ENCODE peak calls at places on chromosomes 1 and 21, in eight cellular contexts. E is small intestine, M is tibial nerve, Q is foreskin keratinocyte, D is IMR-90, W is stomach, X is RWPE1, G is hepatocyte. R is an unnamed sample.

GRCh38 chr1:91759076-91759475 is 126.9 kb downstream of the TGFBR3 start:
- DNase-seq in W (no peak), G (no peak), E (no peak), M (no peak), Q (no peak), X (no peak), D (no peak), R (no peak)

GRCh38 chr1:154154534-154155181 is at the start of gene NUP210L:
- DNase-seq in E (no peak), X (peak), M (peak), Q (no peak), D (peak), G (peak), W (no peak), R (no peak)

GRCh38 chr1:174841747-174842146 is 158.0 kb upstream of the CACYBP start:
- DNase-seq in G (no peak), D (no peak), M (no peak), Q (no peak), X (no peak), W (no peak), E (no peak), R (no peak)

GRCh38 chr1:25343872-25344271 is 5.7 kb downstream of the TMEM50A start:
- DNase-seq in G (no peak), W (no peak), X (no peak), M (no peak), E (no peak), Q (peak), D (peak), R (no peak)

GRCh38 chr1:12447849-12448312 is 170.1 kb downstream of the DHRS3 start:
- DNase-seq in Q (no peak), W (no peak), D (peak), G (no peak), E (no peak), X (no peak), M (no peak), R (no peak)

GRCh38 chr21:44405091-44405947 is 50.0 kb upstream of the LRRC3 start:
- DNase-seq in X (no peak), M (no peak), Q (no peak), D (no peak), E (no peak), W (no peak), G (no peak), R (no peak)

GRCh38 chr1:216293673-216294072 is 129.6 kb downstream of the USH2A start:
- DNase-seq in D (peak), Q (no peak), W (no peak), X (no peak), M (no peak), E (no peak), G (no peak), R (no peak)

GRCh38 chr21:44999428-44999971 is 59.7 kb downstream of the SLX9 start:
- DNase-seq in D (no peak), E (no peak), M (no peak), Q (no peak), X (no peak), W (no peak), G (no peak), R (no peak)

GRCh38 chr1:203480084-203480483 is 4.5 kb downstream of the PRELP start:
- DNase-seq in M (no peak), X (no peak), E (no peak), W (no peak), Q (no peak), D (peak), G (no peak), R (no peak)

GRCh38 chr1:240000634-240001033 is 91.0 kb upstream of the FMN2 start:
- DNase-seq in W (no peak), G (no peak), E (no peak), X (peak), D (peak), M (no peak), Q (peak), R (no peak)

GRCh38 chr1:50774759-50775351 is 185.2 kb downstream of the FAF1 start:
- DNase-seq in G (peak), E (peak), W (no peak), X (peak), D (peak), M (no peak), Q (peak), R (no peak)

GRCh38 chr1:214192825-214193643 is 87.9 kb upstream of the SMYD2 start:
- DNase-seq in E (no peak), M (no peak), D (no peak), W (no peak), G (no peak), Q (no peak), X (no peak), R (no peak)

GRCh38 chr21:45530423-45531113 is 11.7 kb downstream of the SLC19A1 start:
- DNase-seq in M (no peak), E (no peak), Q (no peak), D (no peak), W (peak), G (no peak), X (no peak), R (no peak)

GRCh38 chr1:175514309-175515001 is 228.9 kb downstream of the TNR start:
- DNase-seq in X (no peak), Q (no peak), E (no peak), G (no peak), W (no peak), M (no peak), D (no peak), R (no peak)

GRCh38 chr21:35340273-35340672 is 291.2 kb upstream of the RUNX1 start:
- DNase-seq in D (no peak), E (peak), W (peak), X (no peak), M (no peak), Q (no peak), G (no peak), R (no peak)

GRCh38 chr1:98102369-98103030 is 181.7 kb upstream of the DPYD start:
- DNase-seq in E (no peak), M (no peak), Q (peak), X (no peak), G (peak), D (peak), W (no peak), R (no peak)

GRCh38 chr1:29380532-29380931 is 144.2 kb downstream of the PTPRU start:
- DNase-seq in G (no peak), D (peak), W (no peak), E (no peak), Q (peak), X (peak), M (no peak), R (no peak)

GRCh38 chr1:228194921-228195812 is 12.7 kb upstream of the OBSCN start:
- DNase-seq in E (no peak), X (no peak), D (no peak), M (no peak), Q (no peak), W (no peak), G (no peak), R (no peak)

GRCh38 chr1:230548357-230548756 is 93.9 kb upstream of the COG2 start:
- DNase-seq in W (no peak), Q (no peak), D (no peak), E (peak), M (no peak), G (no peak), X (no peak), R (no peak)

GRCh38 chr1:240312872-240313271 is 221.2 kb downstream of the FMN2 start:
- DNase-seq in M (no peak), X (peak), W (no peak), E (no peak), G (peak), D (peak), Q (no peak), R (no peak)

GRCh38 chr1:73593379-73593778 is 604.6 kb downstream of the LRRIQ3 start:
- DNase-seq in Q (peak), X (peak), D (no peak), G (peak), E (peak), W (peak), M (no peak), R (no peak)

GRCh38 chr1:116900471-116901365 is 9.0 kb upstream of the PTGFRN start:
- DNase-seq in D (no peak), Q (no peak), W (no peak), X (no peak), E (no peak), G (no peak), M (no peak), R (no peak)

GRCh38 chr21:45363921-45364463 is 41.0 kb upstream of the COL18A1 start:
- DNase-seq in Q (peak), X (peak), E (peak), G (peak), W (peak), M (peak), D (peak), R (no peak)

GRCh38 chr1:171663854-171664550 is 11.5 kb upstream of the MYOC start:
- DNase-seq in M (no peak), Q (no peak), G (no peak), W (no peak), E (no peak), D (no peak), X (no peak), R (no peak)

GRCh38 chr1:109133815-109134214 is 19.9 kb downstream of the ELAPOR1 start:
- DNase-seq in G (no peak), X (no peak), D (no peak), E (no peak), W (peak), Q (no peak), M (peak), R (peak)

GRCh38 chr1:22662318-22662717 is 9.3 kb downstream of the C1QB start:
- DNase-seq in M (no peak), G (no peak), X (peak), E (peak), D (no peak), Q (no peak), W (no peak), R (no peak)

GRCh38 chr1:49013046-49013445 is 236.4 kb upstream of the BEND5 start:
- DNase-seq in M (no peak), Q (no peak), X (no peak), G (no peak), W (no peak), D (no peak), E (no peak), R (no peak)

GRCh38 chr21:45228171-45228641 is 59.5 kb downstream of the POFUT2 start:
- DNase-seq in Q (peak), M (no peak), X (peak), W (no peak), G (peak), E (no peak), D (peak), R (peak)

GRCh38 chr1:211675230-211676105 is at the start of gene NEK2:
- DNase-seq in X (peak), Q (peak), W (peak), D (peak), G (peak), M (peak), E (peak), R (peak)

GRCh38 chr1:109997867-109998229 is 13.3 kb downstream of the AHCYL1 start:
- DNase-seq in D (no peak), W (no peak), Q (no peak), M (no peak), G (no peak), X (no peak), E (no peak), R (no peak)

GRCh38 chr1:196877964-196878363 is 9.9 kb upstream of the CFHR4 start:
- DNase-seq in D (peak), G (peak), E (no peak), W (no peak), X (peak), Q (no peak), M (no peak), R (no peak)

GRCh38 chr21:15558884-15559283 is 170.9 kb upstream of the USP25 start:
- DNase-seq in D (no peak), M (no peak), E (no peak), W (no peak), Q (no peak), X (no peak), G (no peak), R (no peak)

GRCh38 chr1:243939167-243939848 is 89.3 kb upstream of the AKT3 start:
- DNase-seq in X (no peak), D (peak), W (no peak), Q (no peak), G (no peak), E (no peak), M (no peak), R (no peak)

GRCh38 chr1:156097499-156098178 is 15.4 kb upstream of the MEX3A start:
- DNase-seq in X (no peak), M (no peak), G (no peak), D (no peak), W (no peak), Q (no peak), E (no peak), R (no peak)

GRCh38 chr1:247721222-247721621 is 4.8 kb upstream of the OR6F1 start:
- DNase-seq in G (no peak), E (no peak), X (no peak), D (no peak), M (no peak), W (no peak), Q (no peak), R (no peak)

GRCh38 chr1:150464422-150464826 is 22.8 kb upstream of the TARS2 start:
- DNase-seq in G (peak), X (peak), D (peak), Q (peak), M (no peak), W (peak), E (peak), R (no peak)

GRCh38 chr1:62327360-62328051 is 8.3 kb upstream of the KANK4 start:
- DNase-seq in D (no peak), W (no peak), Q (no peak), G (peak), E (no peak), M (no peak), X (no peak), R (no peak)

GRCh38 chr1:96569288-96569687 is 152.3 kb upstream of the PTBP2 start:
- DNase-seq in M (no peak), X (no peak), E (no peak), D (no peak), W (no peak), G (no peak), Q (no peak), R (no peak)

DNA sequence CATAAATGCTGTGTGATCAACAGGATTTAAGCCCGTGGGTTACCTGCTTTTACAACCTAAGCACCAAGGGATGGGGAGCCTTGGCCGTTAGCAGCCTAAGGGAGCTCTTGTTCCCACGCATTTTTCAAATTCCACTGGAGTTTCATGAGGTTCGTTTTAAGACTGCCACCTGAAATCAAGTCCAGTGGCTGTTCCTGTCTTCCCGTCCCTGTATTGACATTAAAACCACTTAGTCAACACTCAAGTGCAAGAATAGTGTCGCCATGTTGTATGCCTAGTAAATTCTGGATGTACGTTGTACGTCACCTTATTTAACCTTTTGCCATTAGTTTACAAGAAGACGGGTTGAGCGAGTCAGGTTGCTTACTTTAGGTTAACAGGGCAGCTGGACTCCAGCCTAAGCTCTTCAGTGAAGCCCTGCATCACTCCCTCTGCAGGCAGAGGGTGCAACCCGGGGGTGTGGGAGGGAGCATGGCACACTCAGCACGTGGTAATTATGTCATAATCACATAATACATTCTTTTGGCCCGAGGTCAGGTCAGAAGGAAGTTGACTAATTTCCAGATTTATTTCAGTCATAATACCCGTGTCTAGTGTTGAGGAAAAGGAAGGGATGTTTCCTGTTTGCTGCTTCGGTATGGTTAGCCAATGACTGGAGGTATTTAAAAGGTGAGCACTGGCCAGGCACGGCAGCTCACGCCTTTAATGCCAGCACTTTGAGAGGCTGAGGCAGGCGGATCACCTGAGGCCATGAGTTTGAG is 42.5 kb downstream of the CNST start:
- DNase-seq in M (peak), E (peak), X (peak), G (peak), Q (peak), D (peak), W (peak), R (no peak)
- H3K27ac ChIP-seq in M (no peak), E (no peak), X (peak), G (peak), Q (no peak), D (peak), W (peak), R (no peak)

GRCh38 chr1:27981146-27981545 is 21.4 kb downstream of the XKR8 start:
- DNase-seq in X (no peak), M (no peak), Q (no peak), G (no peak), W (no peak), E (no peak), D (no peak), R (peak)

GRCh38 chr1:27973771-27974452 is 14.1 kb downstream of the XKR8 start:
- DNase-seq in X (no peak), D (no peak), W (no peak), G (no peak), M (no peak), E (no peak), Q (no peak), R (no peak)

GRCh38 chr1:27980216-27980820 is 20.5 kb downstream of the XKR8 start:
- DNase-seq in W (no peak), E (no peak), M (no peak), Q (no peak), G (no peak), D (peak), X (no peak), R (no peak)

GRCh38 chr1:27979859-27980201 is 20.1 kb downstream of the XKR8 start:
- DNase-seq in X (no peak), G (no peak), M (no peak), D (no peak), W (no peak), Q (no peak), E (no peak), R (no peak)

DNA sequence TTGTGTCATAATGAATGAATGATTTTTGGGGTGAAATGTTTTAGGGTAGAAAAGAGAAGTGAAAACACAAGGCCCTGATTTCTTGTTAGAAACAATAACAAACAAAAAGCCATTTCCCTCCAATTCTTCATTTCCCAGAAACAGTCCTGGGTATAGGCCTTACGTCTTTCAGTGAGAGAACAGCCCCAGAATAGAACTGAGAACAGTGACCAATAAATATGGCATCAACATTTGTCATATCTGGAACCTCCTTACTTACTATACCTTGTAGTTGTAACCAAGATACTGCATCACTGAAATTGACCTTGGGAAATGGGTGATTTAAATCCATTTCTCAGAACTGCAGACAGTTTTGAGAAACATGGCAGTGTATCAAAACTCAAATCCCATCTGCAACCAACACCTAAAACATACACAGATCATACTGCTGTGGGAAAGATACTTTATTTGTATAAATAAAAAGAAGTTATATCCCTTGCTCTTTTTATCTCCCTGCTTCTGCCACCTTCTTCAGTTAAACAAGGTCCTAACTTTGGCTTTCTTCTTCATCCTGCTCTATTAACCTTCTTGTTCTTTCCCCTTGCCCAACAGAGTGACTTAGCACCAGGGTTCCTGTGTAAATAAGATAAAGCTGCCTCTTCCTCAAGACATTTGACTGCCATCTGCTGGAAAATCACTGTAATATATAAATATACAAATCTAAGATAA is 19.5 kb downstream of the XKR8 start:
- DNase-seq in D (peak), X (peak), Q (peak), W (no peak), E (peak), G (peak), M (no peak), R (no peak)
- H3K27ac ChIP-seq in D (no peak), X (no peak), Q (no peak), W (peak), E (no peak), G (no peak), M (peak), R (no peak)

DNA sequence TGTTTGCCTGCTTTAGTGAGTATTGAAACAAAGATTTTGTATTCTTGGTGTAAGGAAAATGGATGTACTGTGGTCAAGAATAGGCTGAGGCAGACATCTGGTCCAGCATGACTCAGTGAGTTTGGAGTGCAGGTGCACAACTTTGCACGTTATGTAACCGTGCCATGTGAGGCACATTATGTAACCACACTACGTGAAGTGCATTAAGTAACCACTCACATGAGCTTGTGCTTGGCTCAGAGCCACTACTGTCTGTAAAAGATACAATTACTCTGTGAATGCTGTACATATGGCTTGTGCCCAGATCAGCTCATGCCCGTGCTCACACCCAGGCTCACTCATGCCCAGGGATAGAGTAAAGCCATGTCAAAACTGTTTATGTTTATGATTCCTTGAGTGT is 216.8 kb downstream of the CTH start:
- DNase-seq in G (peak), E (no peak), X (no peak), D (no peak), W (no peak), M (no peak), Q (peak), R (no peak)
- H3K27ac ChIP-seq in G (no peak), E (no peak), X (no peak), D (no peak), W (no peak), M (no peak), Q (no peak), R (no peak)

DNA sequence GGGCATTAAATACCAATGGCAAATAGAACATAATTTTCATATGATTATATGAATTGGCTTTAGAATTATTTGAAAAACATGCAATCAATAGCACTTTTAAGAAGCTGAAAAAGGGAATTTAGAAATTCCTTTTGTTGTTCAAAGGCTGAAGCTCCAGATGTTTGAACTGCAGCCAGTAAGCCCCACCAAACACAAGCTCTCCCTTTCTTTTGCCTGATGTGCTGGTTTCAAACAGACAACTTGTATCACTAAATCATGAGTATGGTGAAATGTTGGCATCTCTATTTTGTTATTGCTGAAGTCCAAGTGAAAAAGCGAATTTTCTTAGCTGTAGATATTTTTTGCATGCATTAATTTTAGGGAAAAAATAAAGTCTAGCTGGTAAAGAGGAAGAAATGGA is 27.5 kb upstream of the NCAM2 start:
- DNase-seq in X (no peak), M (no peak), Q (no peak), G (no peak), W (no peak), D (no peak), E (no peak), R (no peak)
- H3K27ac ChIP-seq in X (no peak), M (no peak), Q (no peak), G (no peak), W (no peak), D (no peak), E (no peak), R (peak)